ENCODE peak calls at places on chromosomes 7 and 10, in five cellular contexts. S is body of pancreas; C is upper lobe of left lung; Q is stimulated activated CD4-positive, alpha-beta T cell treated with anti-CD3 and anti-CD28 coated beads, Interleukin-12 subunit alpha, Interleukin-12 subunit beta, amount 100 ng/mL, for 48 hours; O is C1 segment of cervical spinal cord. F is an unnamed sample.
A peak's percentile ranks its signal among the peaks of the same experiment; 100 is the strongest.

GRCh38 chr10:48607356-48608278 is 2.7 kb upstream of the ARHGAP22 start:
- DNase-seq in S (no peak), C (no peak), Q (no peak), O (no peak), F (no peak)

GRCh38 chr10:6052247-6053221 is 9.6 kb downstream of the IL2RA start:
- DNase-seq in S (no peak), C (peak; percentile 23), Q (peak; percentile 80), O (no peak), F (no peak)

GRCh38 chr7:90723866-90724265 is 127.7 kb downstream of the CDK14 start:
- DNase-seq in S (no peak), C (no peak), Q (no peak), O (no peak), F (no peak)

GRCh38 chr7:88102686-88103085 is 117.2 kb downstream of the SRI start:
- DNase-seq in S (no peak), C (no peak), Q (no peak), O (no peak), F (no peak)

GRCh38 chr7:17593854-17594419 is 295.5 kb downstream of the AHR start:
- DNase-seq in S (no peak), C (no peak), Q (no peak), O (no peak), F (no peak)

GRCh38 chr10:3902054-3902808 is 117.2 kb upstream of the KLF6 start:
- DNase-seq in S (peak; percentile 43), C (no peak), Q (no peak), O (no peak), F (no peak)

GRCh38 chr7:21675255-21675654 is 132.4 kb downstream of the DNAH11 start:
- DNase-seq in S (no peak), C (no peak), Q (no peak), O (no peak), F (no peak)

GRCh38 chr7:131691454-131692130 is 135.2 kb upstream of the PODXL start:
- DNase-seq in S (no peak), C (no peak), Q (no peak), O (no peak), F (no peak)

GRCh38 chr7:80199072-80199471 is 64.4 kb downstream of the GNAI1 start:
- DNase-seq in S (no peak), C (no peak), Q (no peak), O (no peak), F (no peak)

GRCh38 chr10:99343262-99343661 is 14.1 kb downstream of the CNNM1 start:
- DNase-seq in S (no peak), C (no peak), Q (no peak), O (no peak), F (no peak)

GRCh38 chr7:141076377-141076776 is 2.5 kb downstream of the TMEM178B start:
- DNase-seq in S (no peak), C (no peak), Q (no peak), O (no peak), F (no peak)

GRCh38 chr10:36888925-36889573 is 236.3 kb upstream of the ANKRD30A start:
- DNase-seq in S (peak; percentile 10), C (no peak), Q (peak; percentile 20), O (no peak), F (no peak)

GRCh38 chr7:131560061-131560460 is 3.6 kb upstream of the PODXL start:
- DNase-seq in S (no peak), C (no peak), Q (no peak), O (no peak), F (no peak)

GRCh38 chr7:28708033-28708451 is 250.1 kb downstream of the TRIL start:
- DNase-seq in S (no peak), C (no peak), Q (no peak), O (no peak), F (no peak)

GRCh38 chr10:110553905-110554304 is 13.6 kb upstream of the SMC3 start:
- DNase-seq in S (peak; percentile 21), C (no peak), Q (no peak), O (no peak), F (no peak)

GRCh38 chr10:110444009-110444347 is 53.7 kb upstream of the DUSP5 start:
- DNase-seq in S (no peak), C (no peak), Q (no peak), O (no peak), F (peak; percentile 26)

GRCh38 chr7:20220293-20220755 is 3.1 kb upstream of the MACC1 start:
- DNase-seq in S (no peak), C (no peak), Q (no peak), O (no peak), F (no peak)

GRCh38 chr10:11612004-11613001 is 853 bp upstream of the USP6NL start:
- DNase-seq in S (peak; percentile 26), C (no peak), Q (no peak), O (no peak), F (no peak)

GRCh38 chr7:125126376-125126775 is 196.8 kb upstream of the POT1 start:
- DNase-seq in S (no peak), C (no peak), Q (no peak), O (no peak), F (no peak)

GRCh38 chr7:1948887-1949680 is 279.0 kb downstream of the ELFN1 start:
- DNase-seq in S (no peak), C (peak; percentile 61), Q (no peak), O (no peak), F (no peak)

GRCh38 chr10:13608246-13608853 is 21.6 kb downstream of the PRPF18 start:
- DNase-seq in S (peak; percentile 15), C (peak; percentile 42), Q (no peak), O (no peak), F (no peak)

GRCh38 chr10:23412223-23412622 is 26.7 kb upstream of the OTUD1 start:
- DNase-seq in S (no peak), C (no peak), Q (peak; percentile 12), O (no peak), F (no peak)

GRCh38 chr10:122147731-122148130 is 123.4 kb upstream of the BTBD16 start:
- DNase-seq in S (no peak), C (no peak), Q (no peak), O (no peak), F (no peak)

GRCh38 chr7:44281811-44282600 is 43.4 kb downstream of the CAMK2B start:
- DNase-seq in S (peak; percentile 1), C (peak; percentile 65), Q (no peak), O (no peak), F (peak; percentile 60)

F was measured in sciatic nerve.